ENCODE peak calls at places on chromosomes 16 and 17, in six cellular contexts. D is neural progenitor cell, M is GM23248, F is HCT116, G is PC-3, Q is SK-N-SH. C is an unnamed sample.

GRCh38 chr17:40515011-40515410 is 13.6 kb upstream of the TNS4 start:
- DNase-seq in D (no peak), M (no peak), F (no peak), G (no peak), Q (no peak), C (no peak)

GRCh38 chr16:18938986-18939385 is 12.8 kb upstream of the SMG1 start:
- DNase-seq in D (no peak), M (no peak), F (no peak), G (no peak), Q (no peak), C (no peak)

GRCh38 chr16:51638338-51639135 is 487.5 kb upstream of the SALL1 start:
- DNase-seq in D (no peak), M (peak; percentile 74), F (no peak), G (no peak), Q (no peak), C (no peak)

GRCh38 chr16:21083729-21084268 is 66.8 kb downstream of the DNAH3 start:
- DNase-seq in D (peak; percentile 82), M (peak; percentile 78), F (peak; percentile 44), G (peak; percentile 64), Q (peak; percentile 60), C (peak; percentile 44)

GRCh38 chr16:57694556-57695377 is at the start of gene DRC7:
- DNase-seq in D (peak; percentile 90), M (peak; percentile 38), F (peak; percentile 54), G (peak; percentile 17), Q (peak; percentile 90), C (no peak)

GRCh38 chr17:8469964-8470363 is 34.3 kb downstream of the NDEL1 start:
- DNase-seq in D (no peak), M (no peak), F (no peak), G (no peak), Q (no peak), C (no peak)

GRCh38 chr17:27038676-27039075 is 255.2 kb upstream of the WSB1 start:
- DNase-seq in D (no peak), M (no peak), F (peak; percentile 16), G (peak; percentile 14), Q (peak; percentile 19), C (no peak)

GRCh38 chr16:76976101-76976500 is 214.9 kb upstream of the MON1B start:
- DNase-seq in D (no peak), M (no peak), F (no peak), G (no peak), Q (no peak), C (peak; percentile 76)

GRCh38 chr17:83199500-83200201 is 120.2 kb downstream of the METRNL start:
- DNase-seq in D (no peak), M (peak; percentile 91), F (no peak), G (peak; percentile 24), Q (no peak), C (peak; percentile 57)
- H3K9ac ChIP-seq in D (no peak overlapping the region), M (peak overlapping the region; percentile 93), F (no peak overlapping the region), G (peak overlapping the region; percentile 26), Q (no peak overlapping the region), C (peak overlapping the region; percentile 66)

GRCh38 chr17:16924701-16925440 is 47.0 kb downstream of the TNFRSF13B start:
- DNase-seq in D (no peak), M (no peak), F (no peak), G (no peak), Q (no peak), C (no peak)

GRCh38 chr17:16923904-16924700 is 47.8 kb downstream of the TNFRSF13B start:
- DNase-seq in D (no peak), M (no peak), F (no peak), G (no peak), Q (no peak), C (no peak)

GRCh38 chr17:16922386-16923096 is 49.4 kb downstream of the TNFRSF13B start:
- DNase-seq in D (no peak), M (peak; percentile 20), F (no peak), G (peak; percentile 53), Q (no peak), C (peak; percentile 31)

GRCh38 chr17:16925461-16926060 is 46.4 kb downstream of the TNFRSF13B start:
- DNase-seq in D (no peak), M (no peak), F (no peak), G (no peak), Q (peak; percentile 17), C (no peak)

DNA sequence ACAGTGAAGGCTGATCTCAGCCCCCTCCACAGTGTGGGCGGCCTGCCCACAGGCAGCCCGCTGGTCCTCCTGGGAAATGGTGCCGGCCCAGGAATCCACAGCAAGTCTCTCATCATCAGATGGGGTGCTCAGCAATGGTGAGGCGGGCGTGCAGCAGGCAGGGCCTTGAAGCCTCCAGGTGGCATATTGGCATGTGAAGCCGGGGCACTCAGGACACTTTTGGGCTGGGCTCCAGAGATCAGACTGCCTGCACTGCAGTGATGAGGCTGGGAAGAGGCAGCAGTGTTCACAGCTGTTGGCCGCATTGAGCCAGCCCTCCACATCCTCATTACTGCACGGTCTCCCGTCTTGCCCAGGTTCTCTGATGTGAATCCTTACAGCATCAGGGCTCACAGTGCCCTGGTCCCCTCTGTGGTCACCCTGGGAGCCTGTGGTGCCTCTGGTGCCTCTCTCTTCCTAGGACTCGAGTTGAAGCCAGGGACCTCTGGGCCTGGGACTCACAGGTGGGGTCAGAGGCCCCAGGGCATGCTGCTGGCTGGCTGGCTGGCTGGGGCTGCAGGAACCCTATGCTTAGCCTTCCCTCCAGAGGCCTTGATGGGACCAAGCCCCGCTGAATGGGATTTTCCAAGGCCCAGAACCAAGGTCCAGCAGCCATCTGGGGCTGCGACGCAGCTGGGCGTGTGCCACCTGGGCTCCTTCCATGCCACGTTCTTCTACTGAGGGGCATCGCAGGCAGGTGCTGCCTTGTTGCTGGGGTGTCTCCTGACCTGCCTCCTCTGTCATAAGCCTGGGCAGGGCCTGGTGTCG is 48.6 kb downstream of the TNFRSF13B start:
- DNase-seq in D (no peak), M (no peak), F (no peak), G (no peak), Q (no peak), C (no peak)
- TF ChIP-seq EZH2phosphoT487 in D (no peak), M (no peak), F (no peak), G (no peak), Q (no peak), C (no peak)

GRCh38 chr16:50303041-50303604 is 36.8 kb downstream of the ADCY7 start:
- DNase-seq in D (no peak), M (no peak), F (no peak), G (no peak), Q (peak; percentile 9), C (no peak)
- H3K9ac ChIP-seq in D (no peak overlapping the region), M (no peak overlapping the region), F (no peak overlapping the region), G (no peak overlapping the region), Q (no peak overlapping the region), C (no peak overlapping the region)

GRCh38 chr16:47533744-47534292 is 72.7 kb downstream of the PHKB start:
- DNase-seq in D (no peak), M (no peak), F (no peak), G (no peak), Q (no peak), C (no peak)
- TF ChIP-seq EZH2phosphoT487 in D (no peak), M (no peak), F (no peak), G (no peak), Q (no peak), C (no peak)

GRCh38 chr16:72626623-72627022 is 421.3 kb downstream of the ZFHX3 start:
- DNase-seq in D (no peak), M (no peak), F (no peak), G (peak; percentile 15), Q (no peak), C (no peak)
- H3K9ac ChIP-seq in D (no peak overlapping the region), M (no peak overlapping the region), F (peak overlapping the region; percentile 53), G (peak overlapping the region; percentile 56), Q (no peak overlapping the region), C (no peak overlapping the region)

GRCh38 chr17:59848778-59849177 is 44.0 kb downstream of the TUBD1 start:
- DNase-seq in D (no peak), M (peak; percentile 60), F (no peak), G (peak; percentile 21), Q (no peak), C (peak; percentile 49)

GRCh38 chr17:59846391-59847165 is 46.2 kb downstream of the TUBD1 start:
- DNase-seq in D (no peak), M (peak; percentile 84), F (peak; percentile 94), G (peak; percentile 99), Q (no peak), C (peak; percentile 84)

GRCh38 chr17:59848385-59848668 is 44.4 kb downstream of the TUBD1 start:
- DNase-seq in D (no peak), M (no peak), F (no peak), G (no peak), Q (no peak), C (no peak)

GRCh38 chr17:59853168-59853918 is 39.4 kb downstream of the TUBD1 start:
- DNase-seq in D (peak; percentile 16), M (peak; percentile 71), F (no peak), G (peak; percentile 100), Q (peak; percentile 44), C (peak; percentile 86)

DNA sequence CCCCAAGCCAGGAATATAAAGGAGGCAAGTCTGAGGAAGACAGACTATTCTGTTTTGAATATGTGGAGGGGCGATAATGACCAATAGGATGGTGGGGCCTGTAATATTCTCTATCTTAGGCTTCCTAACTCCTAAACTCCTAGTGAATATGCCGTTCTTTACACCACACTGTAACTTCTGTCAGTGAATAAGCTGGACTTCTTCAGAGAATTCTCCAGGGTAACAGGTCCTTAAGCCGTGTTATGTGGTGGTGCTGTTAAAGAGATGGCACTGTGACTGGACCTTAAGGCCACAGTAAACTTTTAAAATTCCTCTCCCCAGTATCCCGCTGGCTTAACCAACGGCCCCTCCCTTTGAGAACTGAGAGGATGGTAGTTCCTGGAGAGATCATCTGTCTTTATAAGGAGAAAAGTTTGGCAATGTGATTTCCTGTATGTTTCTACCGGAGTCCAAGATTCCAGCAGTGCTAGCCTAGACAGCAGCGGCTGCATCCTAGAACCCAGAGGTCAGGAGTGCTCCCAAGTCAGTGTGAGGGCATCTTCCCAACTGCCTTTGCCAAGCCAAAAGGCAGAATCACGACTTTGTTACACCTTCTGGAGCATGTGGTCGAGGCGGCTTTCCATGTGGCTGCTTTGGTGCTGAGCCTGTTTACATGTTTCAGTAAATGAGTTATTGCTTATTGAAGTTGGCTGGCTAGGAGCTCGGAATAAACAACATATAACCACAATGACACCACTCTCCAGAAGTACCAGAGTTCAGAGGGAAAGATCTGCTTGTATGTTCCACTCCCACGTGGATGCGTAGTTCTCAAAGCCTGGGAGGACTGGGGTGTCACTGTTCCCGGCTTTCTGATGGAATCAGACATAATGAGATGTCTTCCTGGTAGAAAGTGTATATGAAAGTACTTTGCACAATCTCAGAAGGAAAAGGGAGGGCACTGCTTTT is 41.0 kb downstream of the TUBD1 start:
- DNase-seq in D (no peak), M (peak; percentile 86), F (no peak), G (peak; percentile 35), Q (no peak), C (no peak)
- TF ChIP-seq EZH2phosphoT487 in D (no peak), M (peak; percentile 68), F (no peak), G (no peak), Q (no peak), C (no peak)

GRCh38 chr17:64221679-64222078 is 41.4 kb downstream of the TEX2 start:
- DNase-seq in D (no peak), M (no peak), F (no peak), G (no peak), Q (no peak), C (no peak)
- H3K9ac ChIP-seq in D (no peak overlapping the region), M (no peak overlapping the region), F (no peak overlapping the region), G (no peak overlapping the region), Q (no peak overlapping the region), C (no peak overlapping the region)